ENCODE peak calls at places on chromosomes 7 and 10, in seven cellular contexts. F is GM03348; G is NCI-H2081; Y is activated CD8-positive, alpha-beta T cell treated with anti-CD3 and anti-CD28 coated beads for 36 hours; V is activated CD4-positive, CD25-positive, alpha-beta regulatory T cell treated with anti-CD3 and anti-CD28 coated beads, Interleukin-2, amount 50 U/mL, for 72 hours; N is ACHN; M is A549. X is an unnamed sample.

GRCh38 chr10:73940634-73941221 is 29.8 kb downstream of the PLAU start:
- DNase-seq in G (no peak), N (peak; percentile 68), Y (peak; percentile 88), M (peak; percentile 73), F (peak; percentile 95), V (peak; percentile 88), X (peak; percentile 5)

GRCh38 chr10:86153751-86154150 is 212.8 kb downstream of the GRID1 start:
- DNase-seq in M (no peak), F (no peak), G (no peak), N (no peak), Y (no peak), V (no peak), X (no peak)

GRCh38 chr7:13829914-13830603 is 159.4 kb downstream of the ETV1 start:
- DNase-seq in V (no peak), M (no peak), G (peak; percentile 64), N (no peak), Y (no peak), F (no peak), X (peak; percentile 52)

GRCh38 chr7:74417419-74417971 is 36.2 kb upstream of the GTF2IRD1 start:
- DNase-seq in V (peak; percentile 68), G (peak; percentile 68), N (peak; percentile 79), F (peak; percentile 94), M (peak; percentile 95), Y (peak; percentile 62), X (no peak)

GRCh38 chr7:459584-460373 is 59.9 kb downstream of the PDGFA start:
- DNase-seq in Y (no peak), G (no peak), N (no peak), F (no peak), V (no peak), M (no peak), X (no peak)

GRCh38 chr7:98613601-98614425 is 3.3 kb upstream of the NPTX2 start:
- DNase-seq in V (no peak), M (no peak), N (peak; percentile 56), Y (no peak), G (no peak), F (no peak), X (no peak)

GRCh38 chr7:40101201-40101600 is 33.2 kb downstream of the MPLKIP start:
- DNase-seq in N (no peak), G (no peak), M (no peak), F (no peak), V (no peak), Y (no peak), X (no peak)

GRCh38 chr7:7576344-7576743 is 9.7 kb downstream of the MIOS start:
- DNase-seq in N (no peak), M (no peak), V (no peak), G (no peak), Y (no peak), F (no peak), X (no peak)

GRCh38 chr7:1129431-1129830 is 30.6 kb downstream of the ZFAND2A start:
- DNase-seq in N (no peak), F (no peak), Y (no peak), V (no peak), M (no peak), G (no peak), X (no peak)

GRCh38 chr10:4403638-4404252 is 422.3 kb upstream of the AKR1E2 start:
- DNase-seq in Y (no peak), V (no peak), F (no peak), N (no peak), G (no peak), M (no peak), X (no peak)

GRCh38 chr7:78260826-78261225 is 462.3 kb downstream of the PHTF2 start:
- DNase-seq in F (peak; percentile 53), Y (no peak), G (no peak), N (no peak), M (no peak), V (no peak), X (no peak)

GRCh38 chr10:131888186-131888604 is 12.6 kb upstream of the PPP2R2D start:
- DNase-seq in V (no peak), N (no peak), Y (no peak), M (no peak), G (no peak), F (no peak), X (no peak)

GRCh38 chr7:1697499-1698125 is 27.5 kb downstream of the ELFN1 start:
- DNase-seq in F (no peak), V (peak; percentile 23), N (no peak), G (no peak), M (no peak), Y (no peak), X (no peak)

GRCh38 chr7:118372530-118372929 is 148.0 kb downstream of the ANKRD7 start:
- DNase-seq in G (no peak), M (no peak), F (no peak), V (no peak), N (no peak), Y (no peak), X (no peak)

GRCh38 chr10:1280436-1281401 is 224.5 kb downstream of the WDR37 start:
- DNase-seq in F (no peak), M (no peak), V (peak; percentile 0), Y (no peak), N (no peak), G (no peak), X (no peak)